ENCODE peak calls at places on chromosomes 6 and 20, in nine cellular contexts. Q is activated effector memory CD4-positive, alpha-beta T cell treated with anti-CD3 and anti-CD28 coated beads, Interleukin-2, amount 50 U/mL, for 16 hours; C is uterus; L is mesothelial cell of epicardium; H is T-cell; N is RWPE1; U is NCI-H1105 treated with DMSO at 0.1 percent for 48 hours; S is T1000; V is memory B cell. Z is an unnamed sample.

GRCh38 chr6:28742668-28743270 is 181.0 kb downstream of the TRIM27 start:
- DNase-seq in V (no peak), U (no peak), Q (no peak), N (peak; percentile 38), C (no peak), H (no peak), L (no peak), S (no peak), Z (no peak)

GRCh38 chr6:159759645-159760044 is 2.2 kb upstream of the ACAT2 start:
- DNase-seq in C (no peak), V (no peak), H (no peak), S (no peak), N (no peak), U (no peak), Q (no peak), L (no peak), Z (no peak)

GRCh38 chr20:4299250-4299649 is 283.9 kb upstream of the RNF24 start:
- DNase-seq in H (no peak), S (no peak), N (no peak), U (no peak), Q (no peak), C (no peak), L (no peak), V (no peak), Z (no peak)

GRCh38 chr6:74574794-74575193 is 631.1 kb downstream of the COL12A1 start:
- DNase-seq in N (no peak), U (peak; percentile 27), S (no peak), H (no peak), C (no peak), Q (no peak), L (no peak), V (no peak), Z (no peak)

GRCh38 chr6:715709-716450 is 22.9 kb upstream of the EXOC2 start:
- DNase-seq in C (no peak), L (no peak), V (no peak), H (no peak), N (no peak), U (no peak), Q (no peak), S (no peak), Z (no peak)

GRCh38 chr6:83221886-83222479 is 28.8 kb downstream of the RWDD2A start:
- DNase-seq in H (no peak), N (peak; percentile 21), V (no peak), L (no peak), Q (no peak), C (no peak), S (no peak), U (peak; percentile 57), Z (no peak)

GRCh38 chr6:158752613-158753012 is 66.6 kb downstream of the EZR start:
- DNase-seq in H (no peak), C (no peak), Q (no peak), V (no peak), U (peak; percentile 98), S (no peak), L (no peak), N (no peak), Z (no peak)

GRCh38 chr6:28965706-28966105 is 39.4 kb downstream of the ZNF311 start:
- DNase-seq in Q (no peak), V (no peak), N (no peak), L (no peak), U (no peak), H (no peak), S (no peak), C (no peak), Z (no peak)

GRCh38 chr20:24783631-24784492 is 165.2 kb upstream of the CST7 start:
- DNase-seq in H (no peak), S (no peak), L (no peak), C (no peak), U (no peak), Q (peak; percentile 39), V (no peak), N (no peak), Z (no peak)

GRCh38 chr6:118198746-118199145 is 291.7 kb downstream of the SLC35F1 start:
- DNase-seq in L (no peak), Q (no peak), U (no peak), H (no peak), N (peak; percentile 1), C (no peak), S (no peak), V (no peak), Z (no peak)